ENCODE peak calls at places on chromosome 7, in six cellular contexts. One of them, this sample, is unnamed.

GRCh38 chr7:155815332-155816191 is 3.3 kb upstream of the SHH start:
- DNase-seq in fibroblast of villous mesenchyme: peak
- DNase-seq in NCI-H2029: peak
- DNase-seq in endothelial cell: peak
- DNase-seq in stimulated activated CD8-positive, alpha-beta memory T cell treated with anti-CD3 and anti-CD28 coated beads, Interleukin-12 subunit alpha, Interleukin-12 subunit beta, amount 100 ng/mL, for 4 hours: peak
- DNase-seq in activated naive CD4-positive, alpha-beta T cell treated with anti-CD3 and anti-CD28 coated beads, Interleukin-2, amount 50 U/mL, for 72 hours: peak
- DNase-seq in this sample: peak

GRCh38 chr7:6151994-6152735 is 120.3 kb downstream of the CYTH3 start:
- DNase-seq in fibroblast of villous mesenchyme: no peak
- DNase-seq in NCI-H2029: no peak
- DNase-seq in endothelial cell: no peak
- DNase-seq in stimulated activated CD8-positive, alpha-beta memory T cell treated with anti-CD3 and anti-CD28 coated beads, Interleukin-12 subunit alpha, Interleukin-12 subunit beta, amount 100 ng/mL, for 4 hours: no peak
- DNase-seq in activated naive CD4-positive, alpha-beta T cell treated with anti-CD3 and anti-CD28 coated beads, Interleukin-2, amount 50 U/mL, for 72 hours: no peak
- DNase-seq in this sample: no peak

GRCh38 chr7:17299477-17299991 is 1.1 kb downstream of the AHR start:
- DNase-seq in fibroblast of villous mesenchyme: peak
- DNase-seq in NCI-H2029: no peak
- DNase-seq in endothelial cell: no peak
- DNase-seq in stimulated activated CD8-positive, alpha-beta memory T cell treated with anti-CD3 and anti-CD28 coated beads, Interleukin-12 subunit alpha, Interleukin-12 subunit beta, amount 100 ng/mL, for 4 hours: no peak
- DNase-seq in activated naive CD4-positive, alpha-beta T cell treated with anti-CD3 and anti-CD28 coated beads, Interleukin-2, amount 50 U/mL, for 72 hours: peak
- DNase-seq in this sample: no peak

GRCh38 chr7:68155676-68156075 is 1159.0 kb downstream of the TYW1 start:
- DNase-seq in fibroblast of villous mesenchyme: no peak
- DNase-seq in NCI-H2029: peak
- DNase-seq in endothelial cell: no peak
- DNase-seq in stimulated activated CD8-positive, alpha-beta memory T cell treated with anti-CD3 and anti-CD28 coated beads, Interleukin-12 subunit alpha, Interleukin-12 subunit beta, amount 100 ng/mL, for 4 hours: no peak
- DNase-seq in activated naive CD4-positive, alpha-beta T cell treated with anti-CD3 and anti-CD28 coated beads, Interleukin-2, amount 50 U/mL, for 72 hours: no peak
- DNase-seq in this sample: no peak

GRCh38 chr7:132211971-132212370 is 364.3 kb downstream of the PLXNA4 start:
- DNase-seq in fibroblast of villous mesenchyme: no peak
- DNase-seq in NCI-H2029: no peak
- DNase-seq in endothelial cell: no peak
- DNase-seq in stimulated activated CD8-positive, alpha-beta memory T cell treated with anti-CD3 and anti-CD28 coated beads, Interleukin-12 subunit alpha, Interleukin-12 subunit beta, amount 100 ng/mL, for 4 hours: no peak
- DNase-seq in activated naive CD4-positive, alpha-beta T cell treated with anti-CD3 and anti-CD28 coated beads, Interleukin-2, amount 50 U/mL, for 72 hours: no peak
- DNase-seq in this sample: no peak

GRCh38 chr7:43823941-43824340 is 45.4 kb downstream of the MRPS24 start:
- DNase-seq in fibroblast of villous mesenchyme: no peak
- DNase-seq in NCI-H2029: no peak
- DNase-seq in endothelial cell: no peak
- DNase-seq in stimulated activated CD8-positive, alpha-beta memory T cell treated with anti-CD3 and anti-CD28 coated beads, Interleukin-12 subunit alpha, Interleukin-12 subunit beta, amount 100 ng/mL, for 4 hours: no peak
- DNase-seq in activated naive CD4-positive, alpha-beta T cell treated with anti-CD3 and anti-CD28 coated beads, Interleukin-2, amount 50 U/mL, for 72 hours: no peak
- DNase-seq in this sample: no peak

GRCh38 chr7:91446819-91447218 is 182.6 kb downstream of the FZD1 start:
- DNase-seq in fibroblast of villous mesenchyme: no peak
- DNase-seq in NCI-H2029: no peak
- DNase-seq in endothelial cell: no peak
- DNase-seq in stimulated activated CD8-positive, alpha-beta memory T cell treated with anti-CD3 and anti-CD28 coated beads, Interleukin-12 subunit alpha, Interleukin-12 subunit beta, amount 100 ng/mL, for 4 hours: no peak
- DNase-seq in activated naive CD4-positive, alpha-beta T cell treated with anti-CD3 and anti-CD28 coated beads, Interleukin-2, amount 50 U/mL, for 72 hours: no peak
- DNase-seq in this sample: no peak

GRCh38 chr7:50679218-50680007 is 103.3 kb downstream of the GRB10 start:
- DNase-seq in fibroblast of villous mesenchyme: peak
- DNase-seq in NCI-H2029: peak
- DNase-seq in endothelial cell: no peak
- DNase-seq in stimulated activated CD8-positive, alpha-beta memory T cell treated with anti-CD3 and anti-CD28 coated beads, Interleukin-12 subunit alpha, Interleukin-12 subunit beta, amount 100 ng/mL, for 4 hours: no peak
- DNase-seq in activated naive CD4-positive, alpha-beta T cell treated with anti-CD3 and anti-CD28 coated beads, Interleukin-2, amount 50 U/mL, for 72 hours: no peak
- DNase-seq in this sample: no peak

GRCh38 chr7:87155788-87156187 is 3.5 kb downstream of the DMTF1 start:
- DNase-seq in fibroblast of villous mesenchyme: no peak
- DNase-seq in NCI-H2029: no peak
- DNase-seq in endothelial cell: no peak
- DNase-seq in stimulated activated CD8-positive, alpha-beta memory T cell treated with anti-CD3 and anti-CD28 coated beads, Interleukin-12 subunit alpha, Interleukin-12 subunit beta, amount 100 ng/mL, for 4 hours: no peak
- DNase-seq in activated naive CD4-positive, alpha-beta T cell treated with anti-CD3 and anti-CD28 coated beads, Interleukin-2, amount 50 U/mL, for 72 hours: no peak
- DNase-seq in this sample: no peak

GRCh38 chr7:1123721-1124120 is 35.8 kb downstream of the GPER1 start:
- DNase-seq in fibroblast of villous mesenchyme: peak
- DNase-seq in NCI-H2029: no peak
- DNase-seq in endothelial cell: peak
- DNase-seq in stimulated activated CD8-positive, alpha-beta memory T cell treated with anti-CD3 and anti-CD28 coated beads, Interleukin-12 subunit alpha, Interleukin-12 subunit beta, amount 100 ng/mL, for 4 hours: no peak
- DNase-seq in activated naive CD4-positive, alpha-beta T cell treated with anti-CD3 and anti-CD28 coated beads, Interleukin-2, amount 50 U/mL, for 72 hours: no peak
- DNase-seq in this sample: peak

GRCh38 chr7:100441641-100442535 is 5.6 kb upstream of the PPP1R35 start:
- DNase-seq in fibroblast of villous mesenchyme: no peak
- DNase-seq in NCI-H2029: no peak
- DNase-seq in endothelial cell: no peak
- DNase-seq in stimulated activated CD8-positive, alpha-beta memory T cell treated with anti-CD3 and anti-CD28 coated beads, Interleukin-12 subunit alpha, Interleukin-12 subunit beta, amount 100 ng/mL, for 4 hours: no peak
- DNase-seq in activated naive CD4-positive, alpha-beta T cell treated with anti-CD3 and anti-CD28 coated beads, Interleukin-2, amount 50 U/mL, for 72 hours: no peak
- DNase-seq in this sample: no peak

GRCh38 chr7:26492816-26493215 is 201.2 kb downstream of the SNX10 start:
- DNase-seq in fibroblast of villous mesenchyme: no peak
- DNase-seq in NCI-H2029: no peak
- DNase-seq in endothelial cell: no peak
- DNase-seq in stimulated activated CD8-positive, alpha-beta memory T cell treated with anti-CD3 and anti-CD28 coated beads, Interleukin-12 subunit alpha, Interleukin-12 subunit beta, amount 100 ng/mL, for 4 hours: no peak
- DNase-seq in activated naive CD4-positive, alpha-beta T cell treated with anti-CD3 and anti-CD28 coated beads, Interleukin-2, amount 50 U/mL, for 72 hours: no peak
- DNase-seq in this sample: no peak

GRCh38 chr7:128406147-128406985 is 3.4 kb downstream of the IMPDH1 start:
- DNase-seq in fibroblast of villous mesenchyme: no peak
- DNase-seq in NCI-H2029: no peak
- DNase-seq in endothelial cell: peak
- DNase-seq in stimulated activated CD8-positive, alpha-beta memory T cell treated with anti-CD3 and anti-CD28 coated beads, Interleukin-12 subunit alpha, Interleukin-12 subunit beta, amount 100 ng/mL, for 4 hours: no peak
- DNase-seq in activated naive CD4-positive, alpha-beta T cell treated with anti-CD3 and anti-CD28 coated beads, Interleukin-2, amount 50 U/mL, for 72 hours: no peak
- DNase-seq in this sample: no peak

GRCh38 chr7:5689716-5690115 is 91.7 kb downstream of the RNF216 start:
- DNase-seq in fibroblast of villous mesenchyme: peak
- DNase-seq in NCI-H2029: no peak
- DNase-seq in endothelial cell: no peak
- DNase-seq in stimulated activated CD8-positive, alpha-beta memory T cell treated with anti-CD3 and anti-CD28 coated beads, Interleukin-12 subunit alpha, Interleukin-12 subunit beta, amount 100 ng/mL, for 4 hours: no peak
- DNase-seq in activated naive CD4-positive, alpha-beta T cell treated with anti-CD3 and anti-CD28 coated beads, Interleukin-2, amount 50 U/mL, for 72 hours: no peak
- DNase-seq in this sample: no peak

GRCh38 chr7:87342231-87342630 is 3.2 kb upstream of the CROT start:
- DNase-seq in fibroblast of villous mesenchyme: no peak
- DNase-seq in NCI-H2029: no peak
- DNase-seq in endothelial cell: no peak
- DNase-seq in stimulated activated CD8-positive, alpha-beta memory T cell treated with anti-CD3 and anti-CD28 coated beads, Interleukin-12 subunit alpha, Interleukin-12 subunit beta, amount 100 ng/mL, for 4 hours: no peak
- DNase-seq in activated naive CD4-positive, alpha-beta T cell treated with anti-CD3 and anti-CD28 coated beads, Interleukin-2, amount 50 U/mL, for 72 hours: no peak
- DNase-seq in this sample: no peak

GRCh38 chr7:158096582-158096981 is 491.0 kb downstream of the PTPRN2 start:
- DNase-seq in fibroblast of villous mesenchyme: no peak
- DNase-seq in NCI-H2029: no peak
- DNase-seq in endothelial cell: no peak
- DNase-seq in stimulated activated CD8-positive, alpha-beta memory T cell treated with anti-CD3 and anti-CD28 coated beads, Interleukin-12 subunit alpha, Interleukin-12 subunit beta, amount 100 ng/mL, for 4 hours: no peak
- DNase-seq in activated naive CD4-positive, alpha-beta T cell treated with anti-CD3 and anti-CD28 coated beads, Interleukin-2, amount 50 U/mL, for 72 hours: no peak
- DNase-seq in this sample: no peak

GRCh38 chr7:33736521-33737221 is 168.7 kb upstream of the BMPER start:
- DNase-seq in fibroblast of villous mesenchyme: no peak
- DNase-seq in NCI-H2029: no peak
- DNase-seq in endothelial cell: no peak
- DNase-seq in stimulated activated CD8-positive, alpha-beta memory T cell treated with anti-CD3 and anti-CD28 coated beads, Interleukin-12 subunit alpha, Interleukin-12 subunit beta, amount 100 ng/mL, for 4 hours: no peak
- DNase-seq in activated naive CD4-positive, alpha-beta T cell treated with anti-CD3 and anti-CD28 coated beads, Interleukin-2, amount 50 U/mL, for 72 hours: no peak
- DNase-seq in this sample: no peak

GRCh38 chr7:2804227-2804763 is 39.8 kb downstream of the GNA12 start:
- DNase-seq in fibroblast of villous mesenchyme: no peak
- DNase-seq in NCI-H2029: no peak
- DNase-seq in endothelial cell: no peak
- DNase-seq in stimulated activated CD8-positive, alpha-beta memory T cell treated with anti-CD3 and anti-CD28 coated beads, Interleukin-12 subunit alpha, Interleukin-12 subunit beta, amount 100 ng/mL, for 4 hours: no peak
- DNase-seq in activated naive CD4-positive, alpha-beta T cell treated with anti-CD3 and anti-CD28 coated beads, Interleukin-2, amount 50 U/mL, for 72 hours: no peak
- DNase-seq in this sample: no peak

GRCh38 chr7:133629696-133630095 is 376.8 kb downstream of the EXOC4 start:
- DNase-seq in fibroblast of villous mesenchyme: peak
- DNase-seq in NCI-H2029: no peak
- DNase-seq in endothelial cell: no peak
- DNase-seq in stimulated activated CD8-positive, alpha-beta memory T cell treated with anti-CD3 and anti-CD28 coated beads, Interleukin-12 subunit alpha, Interleukin-12 subunit beta, amount 100 ng/mL, for 4 hours: no peak
- DNase-seq in activated naive CD4-positive, alpha-beta T cell treated with anti-CD3 and anti-CD28 coated beads, Interleukin-2, amount 50 U/mL, for 72 hours: no peak
- DNase-seq in this sample: no peak

GRCh38 chr7:105699568-105700236 is 118.4 kb upstream of the EFCAB10 start:
- DNase-seq in fibroblast of villous mesenchyme: no peak
- DNase-seq in NCI-H2029: no peak
- DNase-seq in endothelial cell: no peak
- DNase-seq in stimulated activated CD8-positive, alpha-beta memory T cell treated with anti-CD3 and anti-CD28 coated beads, Interleukin-12 subunit alpha, Interleukin-12 subunit beta, amount 100 ng/mL, for 4 hours: no peak
- DNase-seq in activated naive CD4-positive, alpha-beta T cell treated with anti-CD3 and anti-CD28 coated beads, Interleukin-2, amount 50 U/mL, for 72 hours: no peak
- DNase-seq in this sample: no peak